ENCODE peak calls at places on chromosomes 7 and 10, in eight cellular contexts. One of them, this sample, is unnamed.

GRCh38 chr10:18473424-18474110 is 177.8 kb downstream of the NSUN6 start:
- DNase-seq in psoas muscle: no peak
- DNase-seq in HFFc6: no peak
- DNase-seq in tibial artery: no peak
- DNase-seq in stimulated activated CD4-positive, alpha-beta T cell treated with anti-CD3 and anti-CD28 coated beads, Interleukin-12 subunit alpha, Interleukin-12 subunit beta, amount 100 ng/mL, for 4 hours: no peak
- DNase-seq in activated effector memory CD4-positive, alpha-beta T cell treated with anti-CD3 and anti-CD28 coated beads, Interleukin-2, amount 50 U/mL, for 16 hours: no peak
- DNase-seq in germinal center: no peak
- DNase-seq in NCI-H1436: no peak
- DNase-seq in this sample: peak

GRCh38 chr7:36904802-36905201 is 180.5 kb upstream of the AOAH start:
- DNase-seq in stimulated activated CD4-positive, alpha-beta T cell treated with anti-CD3 and anti-CD28 coated beads, Interleukin-12 subunit alpha, Interleukin-12 subunit beta, amount 100 ng/mL, for 4 hours: no peak
- DNase-seq in psoas muscle: no peak
- DNase-seq in tibial artery: no peak
- DNase-seq in NCI-H1436: no peak
- DNase-seq in activated effector memory CD4-positive, alpha-beta T cell treated with anti-CD3 and anti-CD28 coated beads, Interleukin-2, amount 50 U/mL, for 16 hours: no peak
- DNase-seq in germinal center: no peak
- DNase-seq in HFFc6: no peak
- DNase-seq in this sample: peak

GRCh38 chr10:58511765-58512469 is 755 bp upstream of the BICC1 start:
- DNase-seq in psoas muscle: peak
- DNase-seq in tibial artery: peak
- DNase-seq in stimulated activated CD4-positive, alpha-beta T cell treated with anti-CD3 and anti-CD28 coated beads, Interleukin-12 subunit alpha, Interleukin-12 subunit beta, amount 100 ng/mL, for 4 hours: no peak
- DNase-seq in NCI-H1436: no peak
- DNase-seq in HFFc6: no peak
- DNase-seq in activated effector memory CD4-positive, alpha-beta T cell treated with anti-CD3 and anti-CD28 coated beads, Interleukin-2, amount 50 U/mL, for 16 hours: no peak
- DNase-seq in germinal center: no peak
- DNase-seq in this sample: peak

GRCh38 chr7:115133248-115133647 is 211.4 kb downstream of the MDFIC start:
- DNase-seq in NCI-H1436: no peak
- DNase-seq in HFFc6: no peak
- DNase-seq in psoas muscle: no peak
- DNase-seq in germinal center: no peak
- DNase-seq in activated effector memory CD4-positive, alpha-beta T cell treated with anti-CD3 and anti-CD28 coated beads, Interleukin-2, amount 50 U/mL, for 16 hours: no peak
- DNase-seq in tibial artery: no peak
- DNase-seq in stimulated activated CD4-positive, alpha-beta T cell treated with anti-CD3 and anti-CD28 coated beads, Interleukin-12 subunit alpha, Interleukin-12 subunit beta, amount 100 ng/mL, for 4 hours: no peak
- DNase-seq in this sample: peak

GRCh38 chr10:28179490-28180099 is 123.3 kb downstream of the MPP7 start:
- DNase-seq in HFFc6: peak
- DNase-seq in tibial artery: no peak
- DNase-seq in activated effector memory CD4-positive, alpha-beta T cell treated with anti-CD3 and anti-CD28 coated beads, Interleukin-2, amount 50 U/mL, for 16 hours: no peak
- DNase-seq in psoas muscle: no peak
- DNase-seq in stimulated activated CD4-positive, alpha-beta T cell treated with anti-CD3 and anti-CD28 coated beads, Interleukin-12 subunit alpha, Interleukin-12 subunit beta, amount 100 ng/mL, for 4 hours: no peak
- DNase-seq in NCI-H1436: peak
- DNase-seq in germinal center: peak
- DNase-seq in this sample: peak

GRCh38 chr7:1236132-1236655 is 3.5 kb downstream of the UNCX start:
- DNase-seq in germinal center: no peak
- DNase-seq in stimulated activated CD4-positive, alpha-beta T cell treated with anti-CD3 and anti-CD28 coated beads, Interleukin-12 subunit alpha, Interleukin-12 subunit beta, amount 100 ng/mL, for 4 hours: no peak
- DNase-seq in psoas muscle: no peak
- DNase-seq in NCI-H1436: no peak
- DNase-seq in activated effector memory CD4-positive, alpha-beta T cell treated with anti-CD3 and anti-CD28 coated beads, Interleukin-2, amount 50 U/mL, for 16 hours: no peak
- DNase-seq in HFFc6: no peak
- DNase-seq in tibial artery: no peak
- DNase-seq in this sample: peak

GRCh38 chr7:45647967-45648670 is 74.0 kb downstream of the ADCY1 start:
- DNase-seq in stimulated activated CD4-positive, alpha-beta T cell treated with anti-CD3 and anti-CD28 coated beads, Interleukin-12 subunit alpha, Interleukin-12 subunit beta, amount 100 ng/mL, for 4 hours: no peak
- DNase-seq in germinal center: no peak
- DNase-seq in psoas muscle: no peak
- DNase-seq in HFFc6: no peak
- DNase-seq in tibial artery: no peak
- DNase-seq in NCI-H1436: no peak
- DNase-seq in activated effector memory CD4-positive, alpha-beta T cell treated with anti-CD3 and anti-CD28 coated beads, Interleukin-2, amount 50 U/mL, for 16 hours: no peak
- DNase-seq in this sample: no peak

GRCh38 chr10:98415710-98416077 is 712 bp upstream of the PYROXD2 start:
- DNase-seq in NCI-H1436: no peak
- DNase-seq in psoas muscle: no peak
- DNase-seq in tibial artery: no peak
- DNase-seq in activated effector memory CD4-positive, alpha-beta T cell treated with anti-CD3 and anti-CD28 coated beads, Interleukin-2, amount 50 U/mL, for 16 hours: no peak
- DNase-seq in stimulated activated CD4-positive, alpha-beta T cell treated with anti-CD3 and anti-CD28 coated beads, Interleukin-12 subunit alpha, Interleukin-12 subunit beta, amount 100 ng/mL, for 4 hours: no peak
- DNase-seq in HFFc6: no peak
- DNase-seq in germinal center: no peak
- DNase-seq in this sample: peak

GRCh38 chr7:69342154-69342884 is 256.0 kb upstream of the AUTS2 start:
- DNase-seq in stimulated activated CD4-positive, alpha-beta T cell treated with anti-CD3 and anti-CD28 coated beads, Interleukin-12 subunit alpha, Interleukin-12 subunit beta, amount 100 ng/mL, for 4 hours: no peak
- DNase-seq in tibial artery: no peak
- DNase-seq in HFFc6: no peak
- DNase-seq in germinal center: no peak
- DNase-seq in NCI-H1436: no peak
- DNase-seq in activated effector memory CD4-positive, alpha-beta T cell treated with anti-CD3 and anti-CD28 coated beads, Interleukin-2, amount 50 U/mL, for 16 hours: no peak
- DNase-seq in psoas muscle: no peak
- DNase-seq in this sample: no peak

GRCh38 chr10:94000638-94001420 is 7.1 kb downstream of the PLCE1 start:
- DNase-seq in tibial artery: no peak
- DNase-seq in psoas muscle: no peak
- DNase-seq in activated effector memory CD4-positive, alpha-beta T cell treated with anti-CD3 and anti-CD28 coated beads, Interleukin-2, amount 50 U/mL, for 16 hours: no peak
- DNase-seq in germinal center: no peak
- DNase-seq in HFFc6: no peak
- DNase-seq in stimulated activated CD4-positive, alpha-beta T cell treated with anti-CD3 and anti-CD28 coated beads, Interleukin-12 subunit alpha, Interleukin-12 subunit beta, amount 100 ng/mL, for 4 hours: no peak
- DNase-seq in NCI-H1436: no peak
- DNase-seq in this sample: no peak

GRCh38 chr10:92112462-92112861 is 178.4 kb downstream of the CPEB3 start:
- DNase-seq in psoas muscle: no peak
- DNase-seq in germinal center: no peak
- DNase-seq in tibial artery: no peak
- DNase-seq in stimulated activated CD4-positive, alpha-beta T cell treated with anti-CD3 and anti-CD28 coated beads, Interleukin-12 subunit alpha, Interleukin-12 subunit beta, amount 100 ng/mL, for 4 hours: no peak
- DNase-seq in NCI-H1436: no peak
- DNase-seq in HFFc6: no peak
- DNase-seq in activated effector memory CD4-positive, alpha-beta T cell treated with anti-CD3 and anti-CD28 coated beads, Interleukin-2, amount 50 U/mL, for 16 hours: no peak
- DNase-seq in this sample: no peak

GRCh38 chr10:17084989-17085725 is 44.5 kb downstream of the CUBN start:
- DNase-seq in germinal center: no peak
- DNase-seq in HFFc6: no peak
- DNase-seq in stimulated activated CD4-positive, alpha-beta T cell treated with anti-CD3 and anti-CD28 coated beads, Interleukin-12 subunit alpha, Interleukin-12 subunit beta, amount 100 ng/mL, for 4 hours: no peak
- DNase-seq in psoas muscle: no peak
- DNase-seq in tibial artery: no peak
- DNase-seq in activated effector memory CD4-positive, alpha-beta T cell treated with anti-CD3 and anti-CD28 coated beads, Interleukin-2, amount 50 U/mL, for 16 hours: no peak
- DNase-seq in NCI-H1436: no peak
- DNase-seq in this sample: no peak

GRCh38 chr7:121961491-121961890 is 88.5 kb downstream of the PTPRZ1 start:
- DNase-seq in activated effector memory CD4-positive, alpha-beta T cell treated with anti-CD3 and anti-CD28 coated beads, Interleukin-2, amount 50 U/mL, for 16 hours: no peak
- DNase-seq in HFFc6: no peak
- DNase-seq in psoas muscle: no peak
- DNase-seq in germinal center: no peak
- DNase-seq in NCI-H1436: no peak
- DNase-seq in stimulated activated CD4-positive, alpha-beta T cell treated with anti-CD3 and anti-CD28 coated beads, Interleukin-12 subunit alpha, Interleukin-12 subunit beta, amount 100 ng/mL, for 4 hours: no peak
- DNase-seq in tibial artery: no peak
- DNase-seq in this sample: peak

GRCh38 chr10:71217266-71218045 is 5.1 kb downstream of the UNC5B start:
- DNase-seq in HFFc6: no peak
- DNase-seq in psoas muscle: no peak
- DNase-seq in tibial artery: no peak
- DNase-seq in NCI-H1436: peak
- DNase-seq in stimulated activated CD4-positive, alpha-beta T cell treated with anti-CD3 and anti-CD28 coated beads, Interleukin-12 subunit alpha, Interleukin-12 subunit beta, amount 100 ng/mL, for 4 hours: no peak
- DNase-seq in activated effector memory CD4-positive, alpha-beta T cell treated with anti-CD3 and anti-CD28 coated beads, Interleukin-2, amount 50 U/mL, for 16 hours: peak
- DNase-seq in germinal center: no peak
- DNase-seq in this sample: peak

GRCh38 chr7:40726559-40726958 is 591.8 kb downstream of the SUGCT start:
- DNase-seq in germinal center: no peak
- DNase-seq in tibial artery: no peak
- DNase-seq in activated effector memory CD4-positive, alpha-beta T cell treated with anti-CD3 and anti-CD28 coated beads, Interleukin-2, amount 50 U/mL, for 16 hours: no peak
- DNase-seq in HFFc6: no peak
- DNase-seq in psoas muscle: no peak
- DNase-seq in stimulated activated CD4-positive, alpha-beta T cell treated with anti-CD3 and anti-CD28 coated beads, Interleukin-12 subunit alpha, Interleukin-12 subunit beta, amount 100 ng/mL, for 4 hours: no peak
- DNase-seq in NCI-H1436: no peak
- DNase-seq in this sample: peak

GRCh38 chr7:81140206-81140605 is 221.4 kb upstream of the SEMA3C start:
- DNase-seq in tibial artery: no peak
- DNase-seq in HFFc6: no peak
- DNase-seq in NCI-H1436: no peak
- DNase-seq in psoas muscle: no peak
- DNase-seq in germinal center: no peak
- DNase-seq in activated effector memory CD4-positive, alpha-beta T cell treated with anti-CD3 and anti-CD28 coated beads, Interleukin-2, amount 50 U/mL, for 16 hours: no peak
- DNase-seq in stimulated activated CD4-positive, alpha-beta T cell treated with anti-CD3 and anti-CD28 coated beads, Interleukin-12 subunit alpha, Interleukin-12 subunit beta, amount 100 ng/mL, for 4 hours: no peak
- DNase-seq in this sample: peak

GRCh38 chr7:128264477-128264876 is 23.4 kb downstream of the LEP start:
- DNase-seq in HFFc6: no peak
- DNase-seq in tibial artery: no peak
- DNase-seq in stimulated activated CD4-positive, alpha-beta T cell treated with anti-CD3 and anti-CD28 coated beads, Interleukin-12 subunit alpha, Interleukin-12 subunit beta, amount 100 ng/mL, for 4 hours: no peak
- DNase-seq in psoas muscle: no peak
- DNase-seq in NCI-H1436: no peak
- DNase-seq in germinal center: no peak
- DNase-seq in activated effector memory CD4-positive, alpha-beta T cell treated with anti-CD3 and anti-CD28 coated beads, Interleukin-2, amount 50 U/mL, for 16 hours: peak
- DNase-seq in this sample: no peak

GRCh38 chr10:82378146-82378545 is 503.2 kb downstream of the NRG3 start:
- DNase-seq in activated effector memory CD4-positive, alpha-beta T cell treated with anti-CD3 and anti-CD28 coated beads, Interleukin-2, amount 50 U/mL, for 16 hours: no peak
- DNase-seq in HFFc6: no peak
- DNase-seq in stimulated activated CD4-positive, alpha-beta T cell treated with anti-CD3 and anti-CD28 coated beads, Interleukin-12 subunit alpha, Interleukin-12 subunit beta, amount 100 ng/mL, for 4 hours: no peak
- DNase-seq in germinal center: no peak
- DNase-seq in NCI-H1436: no peak
- DNase-seq in tibial artery: peak
- DNase-seq in psoas muscle: no peak
- DNase-seq in this sample: peak

GRCh38 chr10:128386231-128386630 is 260.0 kb upstream of the MKI67 start:
- DNase-seq in stimulated activated CD4-positive, alpha-beta T cell treated with anti-CD3 and anti-CD28 coated beads, Interleukin-12 subunit alpha, Interleukin-12 subunit beta, amount 100 ng/mL, for 4 hours: no peak
- DNase-seq in HFFc6: no peak
- DNase-seq in activated effector memory CD4-positive, alpha-beta T cell treated with anti-CD3 and anti-CD28 coated beads, Interleukin-2, amount 50 U/mL, for 16 hours: no peak
- DNase-seq in tibial artery: no peak
- DNase-seq in psoas muscle: no peak
- DNase-seq in germinal center: no peak
- DNase-seq in NCI-H1436: no peak
- DNase-seq in this sample: no peak

GRCh38 chr7:79245623-79246249 is 207.7 kb downstream of the MAGI2 start:
- DNase-seq in tibial artery: no peak
- DNase-seq in activated effector memory CD4-positive, alpha-beta T cell treated with anti-CD3 and anti-CD28 coated beads, Interleukin-2, amount 50 U/mL, for 16 hours: no peak
- DNase-seq in stimulated activated CD4-positive, alpha-beta T cell treated with anti-CD3 and anti-CD28 coated beads, Interleukin-12 subunit alpha, Interleukin-12 subunit beta, amount 100 ng/mL, for 4 hours: no peak
- DNase-seq in germinal center: no peak
- DNase-seq in psoas muscle: no peak
- DNase-seq in HFFc6: no peak
- DNase-seq in NCI-H1436: no peak
- DNase-seq in this sample: peak

GRCh38 chr7:64744680-64745079 is 49.5 kb upstream of the ZNF138 start:
- DNase-seq in NCI-H1436: no peak
- DNase-seq in germinal center: no peak
- DNase-seq in stimulated activated CD4-positive, alpha-beta T cell treated with anti-CD3 and anti-CD28 coated beads, Interleukin-12 subunit alpha, Interleukin-12 subunit beta, amount 100 ng/mL, for 4 hours: no peak
- DNase-seq in tibial artery: no peak
- DNase-seq in HFFc6: no peak
- DNase-seq in activated effector memory CD4-positive, alpha-beta T cell treated with anti-CD3 and anti-CD28 coated beads, Interleukin-2, amount 50 U/mL, for 16 hours: no peak
- DNase-seq in psoas muscle: no peak
- DNase-seq in this sample: no peak

GRCh38 chr7:114217026-114217425 is 197.6 kb upstream of the FOXP2 start:
- DNase-seq in NCI-H1436: no peak
- DNase-seq in stimulated activated CD4-positive, alpha-beta T cell treated with anti-CD3 and anti-CD28 coated beads, Interleukin-12 subunit alpha, Interleukin-12 subunit beta, amount 100 ng/mL, for 4 hours: no peak
- DNase-seq in germinal center: no peak
- DNase-seq in psoas muscle: no peak
- DNase-seq in activated effector memory CD4-positive, alpha-beta T cell treated with anti-CD3 and anti-CD28 coated beads, Interleukin-2, amount 50 U/mL, for 16 hours: no peak
- DNase-seq in tibial artery: no peak
- DNase-seq in HFFc6: no peak
- DNase-seq in this sample: peak

GRCh38 chr10:103855424-103855823 is at the start of gene SH3PXD2A:
- DNase-seq in stimulated activated CD4-positive, alpha-beta T cell treated with anti-CD3 and anti-CD28 coated beads, Interleukin-12 subunit alpha, Interleukin-12 subunit beta, amount 100 ng/mL, for 4 hours: peak
- DNase-seq in activated effector memory CD4-positive, alpha-beta T cell treated with anti-CD3 and anti-CD28 coated beads, Interleukin-2, amount 50 U/mL, for 16 hours: peak
- DNase-seq in HFFc6: no peak
- DNase-seq in NCI-H1436: no peak
- DNase-seq in tibial artery: no peak
- DNase-seq in psoas muscle: peak
- DNase-seq in germinal center: no peak
- DNase-seq in this sample: peak

GRCh38 chr7:91280180-91280579 is 15.9 kb downstream of the FZD1 start:
- DNase-seq in HFFc6: no peak
- DNase-seq in germinal center: no peak
- DNase-seq in stimulated activated CD4-positive, alpha-beta T cell treated with anti-CD3 and anti-CD28 coated beads, Interleukin-12 subunit alpha, Interleukin-12 subunit beta, amount 100 ng/mL, for 4 hours: no peak
- DNase-seq in NCI-H1436: peak
- DNase-seq in tibial artery: no peak
- DNase-seq in activated effector memory CD4-positive, alpha-beta T cell treated with anti-CD3 and anti-CD28 coated beads, Interleukin-2, amount 50 U/mL, for 16 hours: no peak
- DNase-seq in psoas muscle: no peak
- DNase-seq in this sample: peak

GRCh38 chr7:18890134-18890533 is 227.3 kb downstream of the TWIST1 start:
- DNase-seq in tibial artery: no peak
- DNase-seq in stimulated activated CD4-positive, alpha-beta T cell treated with anti-CD3 and anti-CD28 coated beads, Interleukin-12 subunit alpha, Interleukin-12 subunit beta, amount 100 ng/mL, for 4 hours: no peak
- DNase-seq in activated effector memory CD4-positive, alpha-beta T cell treated with anti-CD3 and anti-CD28 coated beads, Interleukin-2, amount 50 U/mL, for 16 hours: no peak
- DNase-seq in NCI-H1436: no peak
- DNase-seq in germinal center: no peak
- DNase-seq in psoas muscle: no peak
- DNase-seq in HFFc6: peak
- DNase-seq in this sample: peak

GRCh38 chr10:69124558-69125121 is 662 bp downstream of the VPS26A start:
- DNase-seq in tibial artery: peak
- DNase-seq in NCI-H1436: no peak
- DNase-seq in stimulated activated CD4-positive, alpha-beta T cell treated with anti-CD3 and anti-CD28 coated beads, Interleukin-12 subunit alpha, Interleukin-12 subunit beta, amount 100 ng/mL, for 4 hours: peak
- DNase-seq in psoas muscle: peak
- DNase-seq in HFFc6: peak
- DNase-seq in germinal center: peak
- DNase-seq in activated effector memory CD4-positive, alpha-beta T cell treated with anti-CD3 and anti-CD28 coated beads, Interleukin-2, amount 50 U/mL, for 16 hours: peak
- DNase-seq in this sample: peak

GRCh38 chr10:97593423-97593822 is 3.9 kb downstream of the C10orf62 start:
- DNase-seq in tibial artery: no peak
- DNase-seq in HFFc6: no peak
- DNase-seq in NCI-H1436: no peak
- DNase-seq in germinal center: no peak
- DNase-seq in psoas muscle: no peak
- DNase-seq in stimulated activated CD4-positive, alpha-beta T cell treated with anti-CD3 and anti-CD28 coated beads, Interleukin-12 subunit alpha, Interleukin-12 subunit beta, amount 100 ng/mL, for 4 hours: no peak
- DNase-seq in activated effector memory CD4-positive, alpha-beta T cell treated with anti-CD3 and anti-CD28 coated beads, Interleukin-2, amount 50 U/mL, for 16 hours: no peak
- DNase-seq in this sample: no peak

GRCh38 chr7:4479367-4480039 is 202.6 kb upstream of the FOXK1 start:
- DNase-seq in psoas muscle: peak
- DNase-seq in NCI-H1436: peak
- DNase-seq in tibial artery: no peak
- DNase-seq in stimulated activated CD4-positive, alpha-beta T cell treated with anti-CD3 and anti-CD28 coated beads, Interleukin-12 subunit alpha, Interleukin-12 subunit beta, amount 100 ng/mL, for 4 hours: no peak
- DNase-seq in germinal center: peak
- DNase-seq in activated effector memory CD4-positive, alpha-beta T cell treated with anti-CD3 and anti-CD28 coated beads, Interleukin-2, amount 50 U/mL, for 16 hours: no peak
- DNase-seq in HFFc6: peak
- DNase-seq in this sample: peak

This sample was measured in NCI-H69.